ENCODE peak calls at places on chromosomes 13 and 19, in four cellular contexts. X is adrenal gland, P is body of pancreas, E is breast epithelium. U is an unnamed sample. For H3K4me1, the result is how much of the 10 kb centered on the place peaks cover.

GRCh38 chr13:25203256-25203794 is 31.2 kb upstream of the AMER2 start:
- DNase-seq in X (no peak), P (no peak), E (no peak), U (no peak)

GRCh38 chr13:45662122-45662521 is 40.0 kb upstream of the CBY2 start:
- DNase-seq in X (no peak), P (no peak), E (no peak), U (no peak)

GRCh38 chr13:100040196-100040595 is 48.7 kb upstream of the PCCA start:
- DNase-seq in X (no peak), P (no peak), E (no peak), U (no peak)

GRCh38 chr13:50320297-50320862 is 305.1 kb downstream of the KCNRG start:
- DNase-seq in X (no peak), P (no peak), E (no peak), U (no peak)

GRCh38 chr13:26688286-26688685 is 72.3 kb downstream of the GPR12 start:
- DNase-seq in X (no peak), P (no peak), E (no peak), U (no peak)

GRCh38 chr13:28837111-28837510 is 17.0 kb downstream of the MTUS2 start:
- DNase-seq in X (no peak), P (no peak), E (no peak), U (no peak)

GRCh38 chr13:98267080-98267912 is 90.2 kb upstream of the RNF113B start:
- DNase-seq in X (no peak), P (peak), E (no peak), U (no peak)

GRCh38 chr13:77872995-77873394 is 45.6 kb downstream of the EDNRB start:
- DNase-seq in X (no peak), P (no peak), E (no peak), U (no peak)

GRCh38 chr19:13795595-13796300 is 505 bp downstream of the ZSWIM4 start:
- DNase-seq in X (peak), P (peak), E (no peak), U (peak)

GRCh38 chr19:53874384-53874995 is 6.8 kb downstream of the MYADM start:
- DNase-seq in X (no peak), P (no peak), E (no peak), U (no peak)

GRCh38 chr19:10587022-10587838 is at the start of gene AP1M2:
- DNase-seq in X (no peak), P (peak), E (no peak), U (no peak)

GRCh38 chr19:10812902-10813404 is 23.1 kb downstream of the TMED1 start:
- DNase-seq in X (peak), P (peak), E (no peak), U (peak)

GRCh38 chr13:31945202-31945978 is 86.2 kb upstream of the FRY start:
- DNase-seq in X (peak), P (peak), E (peak), U (peak)

GRCh38 chr13:91347996-91348905 is 764 bp downstream of the MIR17HG start:
- DNase-seq in X (peak), P (peak), E (peak), U (peak)

GRCh38 chr19:2199215-2199614 is 35.5 kb downstream of the DOT1L start:
- DNase-seq in X (no peak), P (no peak), E (no peak), U (no peak)
- TF ChIP-seq CTCF in X (no peak), P (peak), E (no peak), U (no peak)

DNA sequence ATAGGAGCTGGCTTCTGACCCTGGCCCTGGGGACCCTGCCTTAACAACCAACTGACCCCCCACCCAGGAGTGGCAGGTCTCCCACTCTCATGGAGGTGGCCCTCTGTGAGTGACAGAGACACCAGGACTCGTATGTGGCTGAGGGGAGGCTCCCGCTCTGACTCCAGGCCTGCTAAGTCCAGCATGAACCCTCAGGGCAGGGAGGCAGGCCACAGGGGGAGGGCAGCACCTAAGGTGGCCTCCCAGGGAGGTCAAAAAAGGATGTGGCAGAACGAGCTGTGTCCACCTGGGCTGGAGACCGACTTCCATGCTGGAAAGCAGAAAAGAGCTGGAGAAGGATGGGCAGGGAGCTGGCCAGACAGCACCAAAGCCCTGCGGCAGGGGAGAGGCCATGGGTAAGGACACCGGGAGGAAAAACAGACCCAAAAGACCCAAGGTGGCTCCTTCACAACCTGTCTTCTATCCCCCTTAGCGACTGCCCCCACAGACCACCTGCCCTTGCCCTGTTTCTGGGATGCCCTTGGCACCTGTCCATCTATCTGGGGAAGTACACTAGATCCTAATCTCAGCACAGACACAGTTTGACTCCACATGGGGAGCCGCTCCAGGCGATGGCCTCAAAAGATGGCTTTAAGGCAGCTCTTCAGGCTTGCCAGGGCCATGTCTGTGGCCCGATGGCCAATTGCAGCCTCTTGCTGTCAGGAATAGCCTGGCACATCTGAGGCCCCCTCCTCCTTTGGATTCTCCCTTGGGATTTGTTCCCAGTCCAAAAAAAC is 10.5 kb upstream of the SLC35E1 start:
- DNase-seq in X (no peak), P (no peak), E (no peak), U (no peak)
- H3K4me1 ChIP-seq in X (under half), P (half or more), E (under half), U (half or more)

DNA sequence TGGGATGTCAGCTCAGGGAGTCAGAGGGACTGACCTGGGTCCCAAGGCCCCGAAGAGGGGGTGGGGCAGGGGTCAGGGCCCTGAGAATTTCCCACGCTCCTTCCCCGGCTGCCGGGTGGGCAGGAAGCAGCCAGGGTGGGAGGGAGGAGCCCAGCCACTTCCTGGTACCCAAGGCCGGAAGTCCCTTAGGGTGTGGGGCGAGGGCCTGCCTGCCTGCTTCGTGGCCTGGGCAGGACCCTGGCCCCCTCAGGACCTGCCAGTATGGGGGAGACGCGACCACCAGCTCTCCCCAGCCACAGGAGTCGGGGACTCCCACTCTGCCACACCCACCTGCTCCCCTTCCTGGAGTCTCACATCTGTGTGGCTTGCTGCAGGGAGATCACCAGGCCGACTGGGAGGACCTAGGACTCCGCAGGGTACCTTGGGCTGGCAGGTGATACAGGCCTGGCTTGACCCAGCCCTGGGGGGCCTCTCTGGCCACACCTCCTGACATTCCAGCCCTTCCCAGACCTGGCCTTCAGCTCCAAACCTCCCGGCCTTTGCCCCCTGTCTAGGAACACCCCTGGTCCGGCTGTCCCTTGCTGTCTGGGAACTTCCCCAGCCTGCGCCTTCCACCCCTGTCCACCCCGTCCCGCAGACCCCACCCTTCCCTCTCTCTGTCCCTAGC is 9.8 kb upstream of the CIRBP start:
- DNase-seq in X (peak), P (peak), E (no peak), U (peak)
- TF ChIP-seq POLR2A in X (no peak), P (peak), E (no peak), U (no peak)

GRCh38 chr13:113138792-113139551 is 16.4 kb downstream of the F10 start:
- DNase-seq in X (no peak), P (no peak), E (peak), U (no peak)
- TF ChIP-seq CTCF in X (no peak), P (no peak), E (no peak), U (no peak)

U was measured in heart left ventricle.